ENCODE peak calls at places on chromosomes 11 and 22, in five cellular contexts. K is T-helper 1 cell, V is IMR-90, Z is stromal cell of bone marrow, A is right cardiac atrium. J is an unnamed sample.

GRCh38 chr11:107705027-107705426 is 6.8 kb downstream of the SLN start:
- DNase-seq in K (no peak), V (peak), Z (peak), A (no peak), J (no peak)

GRCh38 chr11:25650319-25650718 is 681.6 kb upstream of the ANO3 start:
- DNase-seq in K (no peak), V (no peak), Z (no peak), A (no peak), J (no peak)

GRCh38 chr22:39384750-39385480 is 14.7 kb upstream of the TAB1 start:
- DNase-seq in K (no peak), V (peak), Z (no peak), A (no peak), J (no peak)

GRCh38 chr11:110728883-110729282 is 16.6 kb upstream of the ARHGAP20 start:
- DNase-seq in K (no peak), V (peak), Z (peak), A (no peak), J (no peak)

GRCh38 chr11:75350743-75351540 is 519 bp downstream of the ARRB1 start:
- DNase-seq in K (peak), V (peak), Z (no peak), A (peak), J (peak)

GRCh38 chr11:20522536-20522935 is 76.9 kb upstream of the SLC6A5 start:
- DNase-seq in K (no peak), V (no peak), Z (no peak), A (no peak), J (no peak)

GRCh38 chr11:109946322-109946846 is 146.8 kb upstream of the ZC3H12C start:
- DNase-seq in K (no peak), V (peak), Z (peak), A (peak), J (peak)

GRCh38 chr22:40728731-40729189 is 49.5 kb downstream of the MCHR1 start:
- DNase-seq in K (peak), V (no peak), Z (no peak), A (peak), J (peak)

GRCh38 chr11:3134651-3135490 is 30.2 kb downstream of the OSBPL5 start:
- DNase-seq in K (no peak), V (no peak), Z (no peak), A (peak), J (no peak)

GRCh38 chr11:86942212-86942611 is 13.0 kb downstream of the FZD4 start:
- DNase-seq in K (no peak), V (peak), Z (no peak), A (no peak), J (no peak)

GRCh38 chr11:68387840-68388239 is 72.7 kb upstream of the PPP6R3 start:
- DNase-seq in K (no peak), V (no peak), Z (no peak), A (no peak), J (no peak)

J was measured in CD8-positive, alpha-beta memory T cell.